ENCODE peak calls at places on chromosomes 3 and 15, in nine cellular contexts. L is activated CD8-positive, alpha-beta T cell treated with anti-CD3 and anti-CD28 coated beads, Interleukin-2, amount 10 ng/mL, durations not matched to agents 7 days and 5 days; I is activated CD4-positive, alpha-beta memory T cell treated with anti-CD3 and anti-CD28 coated beads for 36 hours; N is left cardiac atrium; M is anterior cingulate cortex; W is non-pigmented ciliary epithelial cell; B is Peyer's patch; O is HTR-8/SVneo; F is neural crest cell. R is an unnamed sample.

GRCh38 chr15:23564798-23565394 is 578 bp upstream of the MKRN3 start:
- DNase-seq in L (no peak), I (no peak), N (no peak), M (no peak), W (no peak), B (no peak), O (no peak), F (no peak), R (no peak)

GRCh38 chr3:48301814-48302194 is 31.7 kb downstream of the SPINK8 start:
- DNase-seq in L (no peak), I (peak; percentile 46), N (peak; percentile 27), M (no peak), W (no peak), B (no peak), O (peak; percentile 32), F (no peak), R (no peak)

GRCh38 chr3:58021962-58022361 is 13.7 kb downstream of the FLNB start:
- DNase-seq in L (no peak), I (no peak), N (no peak), M (no peak), W (no peak), B (no peak), O (no peak), F (no peak), R (no peak)

GRCh38 chr3:128073807-128074206 is 21.6 kb downstream of the SEC61A1 start:
- DNase-seq in L (no peak), I (no peak), N (no peak), M (no peak), W (no peak), B (no peak), O (no peak), F (no peak), R (no peak)

GRCh38 chr3:120558784-120559227 is 37.3 kb upstream of the NDUFB4 start:
- DNase-seq in L (peak; percentile 92), I (peak; percentile 90), N (peak; percentile 91), M (peak; percentile 38), W (no peak), B (peak; percentile 78), O (peak; percentile 72), F (peak; percentile 90), R (peak; percentile 90)

GRCh38 chr3:63500196-63500595 is 152.3 kb upstream of the SNTN start:
- DNase-seq in L (no peak), I (no peak), N (no peak), M (no peak), W (no peak), B (no peak), O (no peak), F (no peak), R (no peak)

GRCh38 chr3:167733961-167734497 is 663 bp downstream of the PDCD10 start:
- DNase-seq in L (peak; percentile 32), I (peak; percentile 30), N (no peak), M (no peak), W (no peak), B (no peak), O (no peak), F (no peak), R (peak; percentile 10)

GRCh38 chr3:149085828-149086231 is 503 bp downstream of the HLTF start:
- DNase-seq in L (peak; percentile 50), I (peak; percentile 35), N (no peak), M (no peak), W (no peak), B (no peak), O (peak; percentile 17), F (no peak), R (peak; percentile 53)

GRCh38 chr3:115022835-115023398 is 124.2 kb downstream of the ZBTB20 start:
- DNase-seq in L (no peak), I (no peak), N (no peak), M (no peak), W (no peak), B (no peak), O (no peak), F (no peak), R (no peak)

GRCh38 chr3:141656771-141657170 is 81.3 kb upstream of the RNF7 start:
- DNase-seq in L (no peak), I (no peak), N (no peak), M (no peak), W (peak; percentile 8), B (no peak), O (no peak), F (no peak), R (no peak)

GRCh38 chr3:28867836-28868235 is 413.0 kb upstream of the RBMS3 start:
- DNase-seq in L (no peak), I (no peak), N (no peak), M (no peak), W (no peak), B (no peak), O (no peak), F (no peak), R (no peak)

GRCh38 chr3:43036621-43037331 is 57.7 kb downstream of the GASK1A start:
- DNase-seq in L (peak; percentile 19), I (no peak), N (no peak), M (no peak), W (no peak), B (no peak), O (no peak), F (no peak), R (no peak)

GRCh38 chr3:128698211-128699011 is 27.6 kb upstream of the RAB7A start:
- DNase-seq in L (no peak), I (peak; percentile 30), N (peak; percentile 49), M (peak; percentile 22), W (no peak), B (no peak), O (no peak), F (peak; percentile 24), R (peak; percentile 25)

GRCh38 chr3:123722021-123722420 is 137.2 kb upstream of the HACD2 start:
- DNase-seq in L (no peak), I (no peak), N (no peak), M (no peak), W (no peak), B (no peak), O (no peak), F (no peak), R (no peak)

GRCh38 chr15:71743861-71744382 is 66.4 kb upstream of the NR2E3 start:
- DNase-seq in L (peak; percentile 71), I (peak; percentile 58), N (peak; percentile 71), M (no peak), W (no peak), B (peak; percentile 45), O (no peak), F (peak; percentile 67), R (peak; percentile 87)

GRCh38 chr3:138389841-138390581 is 41.6 kb downstream of the MRAS start:
- DNase-seq in L (no peak), I (no peak), N (peak; percentile 46), M (no peak), W (peak; percentile 96), B (no peak), O (peak; percentile 90), F (no peak), R (no peak)

GRCh38 chr3:13077431-13078157 is 4.4 kb upstream of the IQSEC1 start:
- DNase-seq in L (no peak), I (no peak), N (peak; percentile 63), M (peak; percentile 50), W (no peak), B (no peak), O (no peak), F (no peak), R (no peak)

GRCh38 chr15:33988384-33988783 is 20.1 kb downstream of the CHRM5 start:
- DNase-seq in L (no peak), I (no peak), N (no peak), M (no peak), W (no peak), B (no peak), O (no peak), F (no peak), R (no peak)

GRCh38 chr3:101791778-101792177 is 12.8 kb downstream of the NXPE3 start:
- DNase-seq in L (no peak), I (no peak), N (no peak), M (no peak), W (no peak), B (no peak), O (no peak), F (no peak), R (no peak)

GRCh38 chr3:19945405-19946290 is 1.2 kb upstream of the RAB5A start:
- DNase-seq in L (no peak), I (no peak), N (no peak), M (no peak), W (no peak), B (no peak), O (no peak), F (no peak), R (no peak)

GRCh38 chr3:153977148-153977547 is 144.0 kb upstream of the ARHGEF26 start:
- DNase-seq in L (no peak), I (no peak), N (peak; percentile 25), M (no peak), W (no peak), B (no peak), O (no peak), F (no peak), R (no peak)

R was measured in HAP-1.